ENCODE peak calls at places on chromosome X, in seven cellular contexts. Z, C, R, B, V, W and O are unnamed samples.

GRCh38 chrX:39063702-39064101 is 262.4 kb downstream of the MID1IP1 start:
- DNase-seq in B (no peak), C (peak; percentile 61), R (no peak), W (no peak), V (no peak), Z (no peak), O (no peak)

GRCh38 chrX:132953358-132953757 is 5.1 kb downstream of the HS6ST2 start:
- DNase-seq in V (no peak), Z (no peak), W (no peak), R (no peak), C (no peak), B (peak; percentile 81), O (no peak)

GRCh38 chrX:123424546-123424945 is 240.5 kb downstream of the GRIA3 start:
- DNase-seq in V (no peak), Z (no peak), B (no peak), C (peak; percentile 22), R (no peak), W (no peak), O (no peak)

GRCh38 chrX:123835661-123836371 is 24.0 kb upstream of the XIAP start:
- DNase-seq in V (no peak), C (peak; percentile 3), R (no peak), W (no peak), Z (no peak), B (no peak), O (no peak)

GRCh38 chrX:2715066-2715600 is 24.0 kb downstream of the CD99 start:
- DNase-seq in R (no peak), B (no peak), C (no peak), Z (no peak), W (no peak), V (no peak), O (no peak)

GRCh38 chrX:38052096-38052495 is 45.7 kb downstream of the SYTL5 start:
- DNase-seq in W (no peak), Z (no peak), R (no peak), V (no peak), C (no peak), B (no peak), O (no peak)

GRCh38 chrX:131762802-131763234 is 218.9 kb downstream of the OR13H1 start:
- DNase-seq in Z (no peak), B (peak; percentile 41), R (peak; percentile 23), W (no peak), V (peak; percentile 86), C (peak; percentile 58), O (no peak)

GRCh38 chrX:1511150-1511549 is 25.8 kb downstream of the P2RY8 start:
- DNase-seq in R (no peak), B (no peak), W (no peak), C (no peak), Z (no peak), V (no peak), O (no peak)

GRCh38 chrX:85024044-85024443 is 20.4 kb downstream of the APOOL start:
- DNase-seq in V (no peak), R (no peak), C (no peak), Z (no peak), W (no peak), B (no peak), O (no peak)